ENCODE peak calls at places on chromosomes 7 and 10, in four cellular contexts. H, D, L and Z are unnamed samples.

GRCh38 chr7:42272793-42273665 is 36.0 kb upstream of the GLI3 start:
- DNase-seq in H (peak; percentile 90), D (no peak), L (no peak), Z (no peak)

GRCh38 chr10:114370199-114370598 is 34.1 kb downstream of the AFAP1L2 start:
- DNase-seq in H (no peak), D (no peak), L (no peak), Z (no peak)

GRCh38 chr10:86821600-86821999 is 65.2 kb downstream of the BMPR1A start:
- DNase-seq in H (no peak), D (no peak), L (no peak), Z (no peak)

GRCh38 chr10:87760195-87760905 is 57.7 kb downstream of the ATAD1 start:
- DNase-seq in H (no peak), D (no peak), L (no peak), Z (no peak)

GRCh38 chr7:55078465-55079372 is 59.9 kb downstream of the EGFR start:
- DNase-seq in H (no peak), D (peak; percentile 22), L (no peak), Z (no peak)

GRCh38 chr7:23334482-23335056 is 35.4 kb downstream of the MALSU1 start:
- DNase-seq in H (peak; percentile 99), D (no peak), L (no peak), Z (peak; percentile 72)

GRCh38 chr7:116782177-116782711 is 80.1 kb upstream of the CAPZA2 start:
- DNase-seq in H (peak; percentile 89), D (no peak), L (no peak), Z (no peak)

GRCh38 chr10:84308481-84309304 is 19.7 kb upstream of the CCSER2 start:
- DNase-seq in H (no peak), D (no peak), L (no peak), Z (no peak)

GRCh38 chr10:60098676-60099601 is 192.6 kb upstream of the CCDC6 start:
- DNase-seq in H (peak; percentile 26), D (peak; percentile 3), L (peak; percentile 37), Z (no peak)

GRCh38 chr10:125155669-125156068 is 4.7 kb downstream of the CTBP2 start:
- DNase-seq in H (no peak), D (no peak), L (no peak), Z (no peak)

GRCh38 chr7:33334349-33334748 is 205.0 kb downstream of the BBS9 start:
- DNase-seq in H (peak; percentile 50), D (no peak), L (peak; percentile 6), Z (peak; percentile 0)
- TF ChIP-seq CTCF in H (peak; percentile 73), D (peak; percentile 46), L (peak; percentile 19), Z (peak; percentile 58)

DNA sequence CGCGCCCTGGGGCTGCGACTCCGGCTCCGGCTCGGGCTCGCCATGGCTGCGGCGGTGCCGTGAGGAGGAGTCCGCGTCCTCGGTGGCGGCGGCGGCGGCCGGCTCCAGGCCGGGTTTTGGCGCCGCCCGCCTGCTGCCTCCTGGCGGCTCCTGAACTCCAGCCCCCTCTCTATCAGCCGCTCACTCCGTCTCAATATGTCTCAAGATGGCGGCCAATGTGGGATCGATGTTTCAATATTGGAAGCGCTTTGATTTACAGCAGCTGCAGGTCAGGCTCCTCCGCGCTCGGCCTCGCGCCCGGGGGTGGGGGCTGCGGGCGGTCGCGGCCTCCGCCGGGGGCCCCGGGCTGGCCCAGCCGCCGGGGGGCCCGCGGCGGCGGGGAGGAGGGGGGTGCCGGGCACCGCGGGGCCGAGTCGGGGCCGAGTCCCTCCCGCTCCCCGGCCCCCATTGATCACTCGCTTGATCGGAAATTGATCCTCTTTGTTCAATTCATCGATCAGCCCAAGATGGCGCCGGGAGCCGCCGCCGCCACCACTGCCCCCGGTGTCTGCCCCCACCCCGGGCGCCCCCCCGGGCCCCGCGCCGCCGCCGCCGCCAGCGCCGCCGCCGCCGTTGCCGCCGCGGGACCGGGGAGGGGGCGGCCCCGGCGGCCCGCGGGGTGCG is 1.5 kb upstream of the CUX1 start:
- DNase-seq in H (peak; percentile 90), D (peak; percentile 81), L (peak; percentile 75), Z (no peak)
- TF ChIP-seq CTCF in H (peak; percentile 18), D (no peak), L (no peak), Z (peak; percentile 23)

DNA sequence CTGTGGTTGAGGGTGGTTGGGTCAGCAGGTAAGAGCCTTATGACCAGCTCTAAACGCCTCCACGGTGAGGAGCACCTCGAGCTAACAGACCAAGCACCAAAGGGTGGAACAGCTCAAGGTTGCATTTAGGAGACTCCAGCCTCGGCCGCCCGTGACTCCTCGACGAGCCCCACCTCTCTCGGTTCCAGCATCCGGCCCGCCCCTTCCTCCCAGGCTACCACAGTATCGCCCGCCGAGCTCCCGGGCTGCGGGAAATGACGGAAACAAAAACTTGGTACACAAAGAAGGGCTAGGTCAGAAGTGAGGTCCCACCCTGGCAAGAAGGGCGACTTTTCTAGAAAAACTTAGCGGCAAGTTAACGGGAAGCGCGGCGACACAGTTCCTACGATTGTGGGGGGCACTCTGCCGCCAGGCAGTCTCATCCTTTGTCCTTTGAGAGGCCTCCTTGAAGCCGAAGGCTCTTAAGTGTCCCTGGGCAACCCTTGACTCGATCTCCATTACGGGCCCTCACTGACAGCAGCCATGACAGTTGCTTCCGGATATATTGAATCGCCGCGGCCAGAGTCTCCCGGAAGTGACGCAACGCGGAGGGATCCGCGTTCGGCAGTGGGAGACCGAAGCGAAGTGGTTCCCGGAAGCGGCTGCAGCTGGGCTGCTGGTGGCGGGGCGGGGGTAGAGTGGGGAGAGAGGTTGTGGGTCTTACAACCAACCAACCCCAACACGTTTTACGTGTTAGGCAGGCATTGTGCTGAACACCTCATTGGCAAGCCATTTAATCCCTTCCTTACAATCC is 40.2 kb upstream of the ZNF518A start:
- DNase-seq in H (peak; percentile 96), D (no peak), L (peak; percentile 87), Z (peak; percentile 88)
- TF ChIP-seq CTCF in H (no peak), D (no peak), L (no peak), Z (no peak)

DNA sequence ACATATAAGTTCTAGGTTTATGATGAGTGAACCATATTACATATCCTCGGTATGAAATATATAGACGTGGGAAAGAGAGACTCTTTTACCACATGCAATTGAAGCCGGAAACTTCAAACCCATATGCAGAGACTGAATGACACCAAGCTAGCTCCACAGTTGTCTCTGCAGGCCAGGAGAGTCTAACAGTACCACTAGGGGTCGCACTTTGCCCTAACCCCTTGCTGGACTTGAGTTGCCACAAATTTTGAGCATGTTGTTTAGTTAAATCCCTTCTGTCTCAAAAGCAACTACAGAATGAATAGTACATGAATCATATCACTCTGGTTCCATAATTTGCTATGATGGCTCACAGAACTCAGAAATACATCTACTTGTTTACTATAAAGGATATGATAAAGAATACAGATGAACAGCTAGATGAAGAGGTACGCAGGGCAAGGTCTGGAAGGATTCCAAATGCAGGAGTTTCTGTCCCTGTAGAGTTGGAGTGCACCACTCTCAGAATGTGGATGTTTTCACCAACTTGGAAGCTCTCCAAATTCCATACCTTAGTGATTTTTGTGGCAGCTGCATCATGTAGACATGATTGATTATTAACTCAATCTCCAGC is 112.4 kb upstream of the YAE1 start:
- DNase-seq in H (peak; percentile 70), D (peak; percentile 51), L (peak; percentile 70), Z (peak; percentile 13)
- TF ChIP-seq CTCF in H (peak; percentile 79), D (peak; percentile 70), L (peak; percentile 76), Z (peak; percentile 93)

DNA sequence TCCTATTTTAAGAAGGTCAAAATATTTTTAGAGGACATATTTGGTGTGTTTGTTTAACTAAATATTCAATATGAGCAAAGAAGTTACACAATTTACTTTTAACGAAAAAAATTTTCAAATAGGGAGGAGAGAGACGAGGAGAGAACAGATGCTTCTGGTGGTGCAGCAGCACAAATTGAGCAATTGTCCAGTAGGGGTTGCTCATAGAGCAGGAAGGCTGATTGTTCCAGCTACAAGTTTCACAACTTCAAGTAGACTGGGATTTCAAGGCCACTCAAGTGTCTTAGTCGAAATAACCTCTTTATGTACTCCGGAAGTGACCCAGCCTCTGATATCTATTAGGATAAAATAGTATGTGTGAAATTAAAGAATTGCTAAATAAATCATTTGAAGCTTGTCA is 197.9 kb downstream of the HDAC9 start:
- DNase-seq in H (peak; percentile 78), D (no peak), L (peak; percentile 9), Z (peak; percentile 29)
- TF ChIP-seq CTCF in H (peak; percentile 81), D (peak; percentile 54), L (no peak), Z (peak; percentile 71)

GRCh38 chr7:6271091-6271658 is 1.2 kb downstream of the CYTH3 start:
- DNase-seq in H (peak; percentile 70), D (peak; percentile 29), L (peak; percentile 31), Z (no peak)
- TF ChIP-seq CTCF in H (peak; percentile 62), D (no peak), L (no peak), Z (peak; percentile 54)

GRCh38 chr7:136275794-136276193 is 298.6 kb upstream of the MTPN start:
- DNase-seq in H (no peak), D (no peak), L (no peak), Z (no peak)

GRCh38 chr7:136274636-136275345 is 297.6 kb upstream of the MTPN start:
- DNase-seq in H (no peak), D (no peak), L (no peak), Z (no peak)

GRCh38 chr7:136267822-136268221 is 290.7 kb upstream of the MTPN start:
- DNase-seq in H (no peak), D (no peak), L (no peak), Z (no peak)

GRCh38 chr7:136278057-136278456 is 300.9 kb upstream of the MTPN start:
- DNase-seq in H (no peak), D (no peak), L (no peak), Z (no peak)

DNA sequence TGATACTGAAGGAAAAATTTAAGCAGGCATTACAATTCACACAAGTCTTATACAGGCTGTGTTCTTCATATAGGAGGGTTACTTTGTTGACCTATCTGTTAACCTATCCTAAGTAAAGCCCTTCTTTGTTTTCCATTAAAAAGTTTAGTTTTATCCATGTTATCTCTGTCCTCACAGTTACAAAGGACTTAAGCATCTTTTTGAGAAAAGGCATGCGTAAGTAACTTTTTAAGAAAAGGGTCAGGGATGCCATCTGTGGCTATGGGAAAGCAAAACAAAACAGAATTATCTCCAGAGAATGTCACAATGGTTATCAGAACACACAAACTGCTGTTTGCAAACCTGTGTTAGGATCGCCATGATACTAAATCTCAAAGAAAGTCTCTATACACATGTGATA is 295.8 kb upstream of the MTPN start:
- DNase-seq in H (no peak), D (no peak), L (no peak), Z (no peak)
- TF ChIP-seq CTCF in H (no peak), D (no peak), L (no peak), Z (no peak)

DNA sequence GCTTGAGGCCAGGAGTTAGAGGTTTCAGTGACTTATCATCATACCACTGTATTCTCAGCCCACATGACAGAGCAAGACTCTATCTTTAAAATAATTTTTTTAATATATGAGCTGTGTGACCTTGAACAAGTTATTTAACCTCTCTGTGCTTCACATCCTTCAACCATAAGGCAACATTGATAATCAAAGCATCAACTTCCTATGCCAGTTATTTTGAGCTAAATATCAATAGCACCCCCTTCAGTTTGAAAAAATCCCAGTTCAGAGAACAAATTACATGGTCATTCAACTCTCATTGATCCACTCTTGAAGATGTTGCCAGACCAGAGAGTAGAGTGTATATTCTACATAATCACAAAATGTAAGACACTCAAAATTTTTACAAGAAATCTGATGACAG is 53.0 kb downstream of the ASNS start:
- DNase-seq in H (peak; percentile 4), D (no peak), L (no peak), Z (no peak)
- TF ChIP-seq CTCF in H (no peak), D (no peak), L (no peak), Z (no peak)